ENCODE peak calls at places on chromosomes 16 and 17, in seven cellular contexts. T, Y, G, R, A, P and E are unnamed samples.

GRCh38 chr17:10226930-10227695 is 28.7 kb upstream of the GAS7 start:
- DNase-seq in T (peak; percentile 63), G (peak; percentile 65), R (no peak), P (peak; percentile 19), Y (peak; percentile 28), A (no peak), E (no peak)

GRCh38 chr17:56185491-56185890 is 32.2 kb downstream of the ANKFN1 start:
- DNase-seq in G (no peak), A (no peak), P (no peak), T (peak; percentile 24), Y (no peak), R (no peak), E (no peak)

GRCh38 chr17:4074831-4075495 is 67.9 kb downstream of the ZZEF1 start:
- DNase-seq in G (peak; percentile 61), R (no peak), Y (peak; percentile 14), T (peak; percentile 61), P (peak; percentile 68), A (no peak), E (peak; percentile 15)

GRCh38 chr17:35890774-35891155 is 10.6 kb upstream of the CCL5 start:
- DNase-seq in A (no peak), R (no peak), G (peak; percentile 21), P (peak; percentile 28), Y (no peak), T (no peak), E (no peak)

GRCh38 chr17:74116087-74116717 is 87.3 kb upstream of the RPL38 start:
- DNase-seq in T (peak; percentile 33), Y (no peak), R (no peak), G (no peak), A (peak; percentile 22), P (no peak), E (no peak)

GRCh38 chr17:41796066-41796895 is 9.8 kb upstream of the JUP start:
- DNase-seq in P (no peak), G (no peak), A (no peak), Y (no peak), T (peak; percentile 73), R (no peak), E (no peak)

GRCh38 chr17:58153046-58153445 is 4.9 kb downstream of the OR4D1 start:
- DNase-seq in P (peak; percentile 89), Y (no peak), T (no peak), A (no peak), G (no peak), R (no peak), E (no peak)

GRCh38 chr17:30969989-30970680 is 704 bp upstream of the RNF135 start:
- DNase-seq in T (peak; percentile 30), R (no peak), A (no peak), Y (no peak), G (no peak), P (peak; percentile 54), E (no peak)

GRCh38 chr16:64094170-64094960 is 1027.5 kb downstream of the CDH11 start:
- DNase-seq in P (no peak), R (no peak), G (no peak), A (no peak), Y (no peak), T (no peak), E (no peak)

GRCh38 chr17:57993471-57994365 is 5.7 kb upstream of the VEZF1 start:
- DNase-seq in A (no peak), R (no peak), Y (no peak), T (no peak), P (no peak), G (no peak), E (no peak)

GRCh38 chr16:57266531-57267268 is 17.8 kb downstream of the PLLP start:
- DNase-seq in T (no peak), R (no peak), A (no peak), P (peak; percentile 68), Y (no peak), G (peak; percentile 46), E (no peak)

GRCh38 chr16:82031116-82032084 is 3.7 kb upstream of the HSD17B2 start:
- DNase-seq in Y (peak; percentile 38), T (peak; percentile 78), P (no peak), R (no peak), G (peak; percentile 50), A (peak; percentile 41), E (peak; percentile 19)

GRCh38 chr16:88403794-88404581 is 21.2 kb downstream of the ZNF469 start:
- DNase-seq in P (no peak), A (no peak), G (no peak), R (no peak), Y (no peak), T (no peak), E (no peak)

GRCh38 chr17:43399839-43400328 is 1.1 kb downstream of the ARL4D start:
- DNase-seq in G (no peak), A (no peak), Y (no peak), P (no peak), R (no peak), T (no peak), E (no peak)

GRCh38 chr17:67105213-67105612 is 60.9 kb downstream of the CACNG1 start:
- DNase-seq in T (no peak), R (no peak), A (peak; percentile 38), Y (no peak), P (no peak), G (no peak), E (no peak)

GRCh38 chr17:8210761-8211458 is 535 bp upstream of the AURKB start:
- DNase-seq in P (no peak), R (no peak), A (no peak), G (no peak), T (no peak), Y (peak; percentile 48), E (no peak)

GRCh38 chr16:71303938-71304337 is 14.7 kb upstream of the CMTR2 start:
- DNase-seq in R (no peak), T (no peak), A (no peak), G (no peak), Y (no peak), P (no peak), E (no peak)

GRCh38 chr17:75128694-75129505 is 2.6 kb downstream of the NT5C start:
- DNase-seq in R (no peak), Y (no peak), T (no peak), G (no peak), P (no peak), A (no peak), E (no peak)

GRCh38 chr16:19375561-19376158 is 42.0 kb upstream of the TMC5 start:
- DNase-seq in Y (peak; percentile 34), G (peak; percentile 77), P (peak; percentile 24), R (no peak), T (peak; percentile 65), A (peak; percentile 1), E (peak; percentile 14)

GRCh38 chr17:39872700-39873099 is 4.7 kb downstream of the ZPBP2 start:
- DNase-seq in G (no peak), Y (peak; percentile 22), R (no peak), P (no peak), A (no peak), T (no peak), E (peak; percentile 12)

GRCh38 chr16:79128706-79129105 is 471.8 kb downstream of the MAF start:
- DNase-seq in G (no peak), P (no peak), T (no peak), R (no peak), Y (no peak), A (no peak), E (no peak)

GRCh38 chr16:73735954-73736353 is 560.7 kb upstream of the PSMD7 start:
- DNase-seq in T (no peak), R (no peak), P (no peak), Y (no peak), G (no peak), A (no peak), E (no peak)

GRCh38 chr17:53631486-53631885 is 191.2 kb upstream of the KIF2B start:
- DNase-seq in P (no peak), R (no peak), Y (no peak), G (no peak), T (no peak), A (no peak), E (no peak)

GRCh38 chr17:8896641-8897635 is 29.5 kb upstream of the PIK3R6 start:
- DNase-seq in R (no peak), P (no peak), T (no peak), A (no peak), Y (no peak), G (no peak), E (no peak)

GRCh38 chr17:7354262-7354781 is 634 bp upstream of the TMEM95 start:
- DNase-seq in A (no peak), R (no peak), T (peak; percentile 75), P (no peak), Y (no peak), G (no peak), E (no peak)

GRCh38 chr16:5330058-5330457 is 232.5 kb upstream of the EEF2KMT start:
- DNase-seq in R (no peak), G (no peak), T (no peak), Y (no peak), A (no peak), P (no peak), E (no peak)

GRCh38 chr16:2426941-2427361 is 2.3 kb upstream of the CCNF start:
- DNase-seq in Y (no peak), A (no peak), R (no peak), G (no peak), T (no peak), P (no peak), E (no peak)

DNA sequence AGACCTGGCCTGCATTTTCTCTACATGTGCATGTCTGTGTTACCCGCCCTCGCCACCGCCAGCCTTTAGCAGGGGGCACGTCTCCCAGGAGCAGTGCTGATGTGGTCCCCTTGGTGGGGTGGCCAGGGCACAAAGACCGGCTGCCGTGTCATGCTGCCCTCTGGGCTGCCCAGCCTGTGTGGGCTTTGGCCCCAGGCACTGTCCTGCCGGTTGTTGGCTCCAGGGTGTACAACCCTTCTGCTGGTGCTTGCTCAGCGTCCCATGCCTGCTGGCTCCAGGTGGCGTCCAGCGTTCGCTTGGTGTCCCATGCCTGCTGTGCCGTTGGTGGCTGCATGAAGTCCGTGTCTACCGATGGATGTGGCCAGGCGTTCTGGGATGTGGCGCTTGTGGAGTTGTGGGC is 4.1 kb downstream of the BAIAP2 start:
- DNase-seq in A (no peak), G (no peak), P (no peak), R (no peak), T (no peak), Y (no peak), E (no peak)
- H3K4me3 ChIP-seq in A (no peak overlapping the region), G (no peak overlapping the region), P (no peak overlapping the region), R (no peak overlapping the region), T (no peak overlapping the region), Y (no peak overlapping the region), E (no peak overlapping the region)

DNA sequence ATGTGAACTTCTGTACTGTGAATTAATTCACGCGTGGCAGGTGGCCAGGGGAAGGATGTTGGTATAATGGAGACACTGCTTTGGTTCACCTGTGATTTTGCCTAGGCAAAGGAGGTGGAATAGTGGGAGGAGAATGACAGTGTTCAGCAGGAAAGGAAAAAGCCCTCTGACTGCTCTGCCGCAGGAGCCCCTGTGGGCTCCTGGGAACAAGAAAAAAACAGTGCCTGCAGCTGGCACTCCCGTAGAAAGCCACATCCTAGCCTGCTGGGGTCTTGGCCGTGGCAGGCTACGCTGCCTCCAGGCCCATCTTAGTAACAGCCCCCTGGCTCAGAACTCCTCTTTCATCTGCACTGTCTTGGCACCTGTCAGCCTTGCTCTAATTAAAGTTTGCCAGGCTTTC is 20.6 kb downstream of the ADORA2B start:
- DNase-seq in P (no peak), A (no peak), T (no peak), G (no peak), R (no peak), Y (no peak), E (no peak)
- H3K4me3 ChIP-seq in P (no peak overlapping the region), A (no peak overlapping the region), T (no peak overlapping the region), G (no peak overlapping the region), R (no peak overlapping the region), Y (no peak overlapping the region), E (no peak overlapping the region)

GRCh38 chr16:86580798-86581185 is 2.4 kb downstream of the FOXL1 start:
- DNase-seq in T (no peak), Y (peak; percentile 70), P (no peak), G (no peak), A (no peak), R (no peak), E (no peak)
- H3K4me3 ChIP-seq in T (no peak overlapping the region), Y (peak overlapping the region; percentile 47), P (no peak overlapping the region), G (no peak overlapping the region), A (no peak overlapping the region), R (no peak overlapping the region), E (peak overlapping the region; percentile 64)

GRCh38 chr17:384622-385194 is 32.1 kb upstream of the RPH3AL start:
- DNase-seq in T (no peak), Y (no peak), P (no peak), R (no peak), G (no peak), A (no peak), E (no peak)
- H3K4me3 ChIP-seq in T (peak overlapping the region; percentile 55), Y (no peak overlapping the region), P (no peak overlapping the region), R (peak overlapping the region; percentile 49), G (no peak overlapping the region), A (peak overlapping the region; percentile 49), E (no peak overlapping the region)